ENCODE peak calls at places on chromosomes 16 and 17, in seven cellular contexts. N is activated CD4-positive, alpha-beta T cell treated with anti-CD3 and anti-CD28 coated beads for 24 hours; C is GM23338; F is CD4-positive, CD25-positive, alpha-beta regulatory T cell; T is lung; R is HEK293T; X is body of pancreas. J is an unnamed sample.

GRCh38 chr16:66524601-66525164 is 25.2 kb downstream of the TK2 start:
- DNase-seq in R (no peak), N (no peak), T (peak), C (no peak), X (no peak), F (peak), J (no peak)

GRCh38 chr17:5264930-5265329 is 17.2 kb upstream of the RABEP1 start:
- DNase-seq in F (no peak), C (no peak), X (no peak), N (no peak), T (no peak), R (no peak), J (no peak)

GRCh38 chr17:81711814-81712467 is at the start of gene SLC25A10:
- DNase-seq in T (peak), F (peak), C (peak), R (peak), X (peak), N (peak), J (peak)

GRCh38 chr16:48173877-48174276 is 18.1 kb upstream of the ABCC12 start:
- DNase-seq in C (no peak), R (no peak), F (no peak), T (no peak), N (no peak), X (no peak), J (no peak)

GRCh38 chr17:70484050-70484449 is 314.7 kb downstream of the KCNJ2 start:
- DNase-seq in N (no peak), X (no peak), R (no peak), F (no peak), C (no peak), T (no peak), J (no peak)

GRCh38 chr16:73847090-73847489 is 449.5 kb upstream of the PSMD7 start:
- DNase-seq in X (no peak), R (no peak), F (no peak), C (peak), N (no peak), T (no peak), J (no peak)

GRCh38 chr16:83272201-83272600 is 535.6 kb upstream of the HSBP1 start:
- DNase-seq in N (no peak), C (no peak), X (no peak), F (no peak), R (no peak), T (no peak), J (no peak)

GRCh38 chr17:74201250-74201649 is 2.2 kb upstream of the RPL38 start:
- DNase-seq in N (no peak), F (no peak), T (no peak), C (no peak), R (no peak), X (peak), J (no peak)

GRCh38 chr17:43905400-43905984 is 1.8 kb downstream of the MPP2 start:
- DNase-seq in T (no peak), R (no peak), F (no peak), C (peak), N (no peak), X (no peak), J (no peak)

GRCh38 chr17:83058478-83059167 is 20.8 kb upstream of the METRNL start:
- DNase-seq in C (no peak), X (no peak), T (no peak), N (no peak), R (no peak), F (no peak), J (no peak)